ENCODE peak calls at places on chromosomes 3 and 15, in five cellular contexts. T, L, Y, A and V are unnamed samples.
A peak's percentile ranks its signal among the peaks of the same experiment; 100 is the strongest.

GRCh38 chr3:41247590-41247989 is 48.3 kb downstream of the CTNNB1 start:
- DNase-seq in T (no peak), L (no peak), Y (no peak), A (no peak), V (no peak)

GRCh38 chr3:181711325-181712135 is at the start of gene SOX2:
- DNase-seq in T (peak; percentile 70), L (peak; percentile 39), Y (peak; percentile 4), A (no peak), V (peak; percentile 17)

GRCh38 chr3:151203053-151203420 is at the start of gene GPR171:
- DNase-seq in T (no peak), L (no peak), Y (no peak), A (no peak), V (no peak)

GRCh38 chr15:82835391-82835917 is 26.0 kb downstream of the WHAMM start:
- DNase-seq in T (no peak), L (no peak), Y (no peak), A (no peak), V (no peak)

GRCh38 chr3:196341142-196341541 is 3.0 kb upstream of the TM4SF19 start:
- DNase-seq in T (peak; percentile 13), L (peak; percentile 62), Y (peak; percentile 72), A (peak; percentile 72), V (peak; percentile 50)

GRCh38 chr3:47370887-47371697 is 9.7 kb upstream of the PTPN23 start:
- DNase-seq in T (no peak), L (peak; percentile 22), Y (no peak), A (no peak), V (no peak)

GRCh38 chr15:31207246-31207645 is 105.7 kb upstream of the TRPM1 start:
- DNase-seq in T (no peak), L (no peak), Y (no peak), A (no peak), V (no peak)

GRCh38 chr3:20336572-20336971 is 150.6 kb upstream of the SGO1 start:
- DNase-seq in T (no peak), L (no peak), Y (no peak), A (no peak), V (no peak)

GRCh38 chr3:185455860-185456259 is 43.0 kb downstream of the TMEM41A start:
- DNase-seq in T (no peak), L (no peak), Y (no peak), A (no peak), V (no peak)

GRCh38 chr3:185465471-185465870 is 33.4 kb downstream of the TMEM41A start:
- DNase-seq in T (no peak), L (no peak), Y (no peak), A (no peak), V (no peak)

GRCh38 chr3:185457376-185457775 is 41.5 kb downstream of the TMEM41A start:
- DNase-seq in T (no peak), L (no peak), Y (no peak), A (no peak), V (no peak)

GRCh38 chr3:185460283-185460682 is 38.6 kb downstream of the TMEM41A start:
- DNase-seq in T (no peak), L (no peak), Y (no peak), A (no peak), V (no peak)

GRCh38 chr3:185460719-185461350 is 38.0 kb downstream of the TMEM41A start:
- DNase-seq in T (no peak), L (peak; percentile 56), Y (peak; percentile 34), A (no peak), V (peak; percentile 16)
- TF ChIP-seq CTCF in T (peak; percentile 14), L (peak; percentile 43), Y (peak; percentile 45), A (peak; percentile 41), V (peak; percentile 48)

GRCh38 chr3:16884084-16884747 is 539 bp upstream of the PLCL2 start:
- DNase-seq in T (peak; percentile 66), L (peak; percentile 56), Y (peak; percentile 6), A (no peak), V (peak; percentile 25)

GRCh38 chr3:16883057-16883725 is 1.6 kb upstream of the PLCL2 start:
- DNase-seq in T (no peak), L (no peak), Y (no peak), A (no peak), V (peak; percentile 30)

GRCh38 chr3:16881896-16882645 is 2.7 kb upstream of the PLCL2 start:
- DNase-seq in T (no peak), L (no peak), Y (no peak), A (no peak), V (peak; percentile 49)

GRCh38 chr3:16884748-16885587 is at the start of gene PLCL2:
- DNase-seq in T (peak; percentile 51), L (peak; percentile 50), Y (peak; percentile 21), A (no peak), V (peak; percentile 29)

DNA sequence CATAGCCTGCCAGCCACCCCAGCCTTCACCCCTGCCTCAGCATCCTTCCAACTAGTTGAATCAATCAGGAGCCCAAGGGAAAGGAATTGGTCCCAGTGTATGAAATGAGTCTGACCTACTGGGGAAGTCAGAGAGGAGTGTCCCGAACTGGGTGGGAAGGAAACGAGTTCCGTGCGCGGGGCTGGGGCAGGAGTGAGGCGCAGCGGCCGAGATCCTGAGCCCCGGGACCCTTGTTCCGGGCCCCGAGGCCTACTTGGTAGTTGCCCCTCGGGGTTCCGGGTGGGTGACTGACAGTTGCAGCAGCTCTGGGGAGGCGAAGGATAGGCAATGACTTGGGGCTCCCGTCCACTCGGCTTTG is 1.1 kb upstream of the PLCL2 start:
- DNase-seq in T (no peak), L (no peak), Y (no peak), A (no peak), V (no peak)
- H3K4me3 ChIP-seq in T (peak overlapping the region; percentile 69), L (peak overlapping the region; percentile 77), Y (no peak overlapping the region), A (peak overlapping the region; percentile 66), V (peak overlapping the region; percentile 85)

GRCh38 chr15:45064386-45064785 is 41.4 kb downstream of the SORD start:
- DNase-seq in T (no peak), L (peak; percentile 33), Y (peak; percentile 45), A (peak; percentile 22), V (peak; percentile 13)
- TF ChIP-seq CTCF in T (no peak), L (no peak), Y (no peak), A (no peak), V (no peak)

DNA sequence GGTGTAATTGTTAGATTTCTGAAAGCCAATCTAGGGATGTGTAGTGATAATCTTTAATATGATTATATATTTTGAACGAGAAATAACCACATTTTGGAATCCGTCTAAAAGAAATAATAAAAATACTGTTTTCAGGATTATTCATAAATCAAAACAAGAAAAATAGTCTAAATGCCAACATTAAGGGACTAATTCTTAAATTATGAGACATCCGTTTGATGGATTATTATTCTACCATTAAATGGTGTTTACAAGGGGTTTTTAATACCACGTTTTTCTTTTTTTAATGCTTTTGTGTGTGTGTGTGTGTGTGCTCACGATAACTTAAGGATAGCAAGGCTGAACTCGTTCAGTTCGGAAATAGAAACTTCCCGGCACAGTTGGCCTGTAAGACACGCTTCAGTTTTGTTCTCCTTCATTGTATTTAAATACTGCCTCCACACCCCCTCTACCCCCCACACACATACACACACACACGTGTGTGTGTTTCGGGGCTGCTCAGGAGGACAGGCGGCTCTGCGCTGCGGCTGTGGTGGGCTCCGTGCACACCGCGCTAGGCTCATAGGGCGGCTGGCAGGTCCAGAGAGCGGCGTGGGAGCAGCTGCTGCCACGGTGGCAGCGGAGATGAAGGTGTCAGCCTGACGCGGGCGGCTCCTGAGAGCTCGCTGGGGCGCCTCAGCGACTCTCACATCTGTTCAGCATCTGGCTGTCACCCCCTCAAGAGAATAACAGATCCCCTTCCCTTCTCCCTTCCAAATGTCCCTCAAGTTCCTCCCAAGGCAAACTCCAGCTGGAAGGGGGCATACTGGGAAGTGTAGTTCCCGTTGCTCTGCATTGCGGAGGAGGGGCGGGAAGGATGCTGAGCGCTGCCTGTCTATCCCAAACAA is 23.0 kb upstream of the ANP32A start:
- DNase-seq in T (peak; percentile 9), L (peak; percentile 24), Y (no peak), A (peak; percentile 1), V (no peak)
- H3K4me3 ChIP-seq in T (no peak overlapping the region), L (peak overlapping the region; percentile 28), Y (peak overlapping the region; percentile 50), A (peak overlapping the region; percentile 50), V (peak overlapping the region; percentile 42)

GRCh38 chr15:48913141-48913540 is 35.2 kb downstream of the EID1 start:
- DNase-seq in T (no peak), L (no peak), Y (no peak), A (no peak), V (no peak)

DNA sequence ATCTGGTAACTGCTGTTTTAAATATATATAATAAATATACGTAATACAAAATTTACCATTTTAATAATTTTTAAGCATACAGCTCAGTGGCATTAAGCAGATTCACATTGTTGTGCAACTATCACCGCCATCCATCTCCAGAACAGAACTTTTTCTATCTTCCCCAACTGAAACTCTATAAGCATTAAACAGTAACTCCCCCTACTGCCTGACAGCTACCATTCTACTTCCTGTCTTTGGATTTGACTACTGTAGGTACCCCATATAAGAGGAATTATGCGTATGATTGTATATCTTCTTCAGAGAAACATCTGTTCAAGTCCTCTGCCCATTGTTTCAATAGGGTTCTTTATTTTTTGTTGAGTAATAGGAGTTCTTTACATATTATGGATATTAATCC is 36.8 kb downstream of the EID1 start:
- DNase-seq in T (no peak), L (no peak), Y (no peak), A (no peak), V (no peak)
- TF ChIP-seq CTCF in T (no peak), L (no peak), Y (no peak), A (no peak), V (no peak)

GRCh38 chr3:158731525-158731924 is 732 bp downstream of the RARRES1 start:
- DNase-seq in T (no peak), L (no peak), Y (no peak), A (no peak), V (no peak)
- H3K4me3 ChIP-seq in T (peak overlapping the region; percentile 27), L (peak overlapping the region; percentile 59), Y (peak overlapping the region; percentile 44), A (peak overlapping the region; percentile 64), V (peak overlapping the region; percentile 59)

GRCh38 chr15:62888628-62889027 is 153.9 kb upstream of the TPM1 start:
- DNase-seq in T (no peak), L (no peak), Y (peak; percentile 17), A (no peak), V (no peak)

GRCh38 chr15:62889141-62889661 is 153.3 kb upstream of the TPM1 start:
- DNase-seq in T (no peak), L (no peak), Y (no peak), A (no peak), V (no peak)

GRCh38 chr15:62883938-62884479 is 158.5 kb upstream of the TPM1 start:
- DNase-seq in T (no peak), L (no peak), Y (peak; percentile 70), A (no peak), V (peak; percentile 99)

GRCh38 chr15:62887113-62887570 is 155.4 kb upstream of the TPM1 start:
- DNase-seq in T (no peak), L (no peak), Y (peak; percentile 49), A (no peak), V (peak; percentile 70)

GRCh38 chr15:62886431-62887071 is 156.0 kb upstream of the TPM1 start:
- DNase-seq in T (peak; percentile 28), L (peak; percentile 48), Y (peak; percentile 37), A (peak; percentile 61), V (peak; percentile 67)
- TF ChIP-seq CTCF in T (no peak), L (no peak), Y (no peak), A (peak; percentile 32), V (no peak)

GRCh38 chr3:118479376-118479775 is 555.3 kb downstream of the IGSF11 start:
- DNase-seq in T (no peak), L (no peak), Y (no peak), A (no peak), V (no peak)

GRCh38 chr3:118478706-118479276 is 555.9 kb downstream of the IGSF11 start:
- DNase-seq in T (no peak), L (no peak), Y (no peak), A (no peak), V (no peak)

GRCh38 chr3:118477768-118478167 is 556.9 kb downstream of the IGSF11 start:
- DNase-seq in T (no peak), L (no peak), Y (no peak), A (no peak), V (no peak)

GRCh38 chr3:118476885-118477618 is 557.6 kb downstream of the IGSF11 start:
- DNase-seq in T (no peak), L (no peak), Y (no peak), A (no peak), V (no peak)

GRCh38 chr3:118480101-118480860 is 554.4 kb downstream of the IGSF11 start:
- DNase-seq in T (no peak), L (no peak), Y (no peak), A (no peak), V (no peak)
- H3K4me3 ChIP-seq in T (no peak overlapping the region), L (no peak overlapping the region), Y (no peak overlapping the region), A (no peak overlapping the region), V (no peak overlapping the region)